ENCODE peak calls at places on chromosomes 11 and 22, in five cellular contexts. One of them, this sample, is unnamed.

GRCh38 chr22:31001124-31001770 is 32.2 kb downstream of the TUG1 start:
- DNase-seq in H1: no peak
- DNase-seq in K562: no peak
- DNase-seq in SK-N-SH: no peak
- DNase-seq in GM12878: no peak
- DNase-seq in this sample: no peak

GRCh38 chr11:11640996-11641395 is 19.2 kb upstream of the GALNT18 start:
- DNase-seq in H1: no peak
- DNase-seq in K562: no peak
- DNase-seq in SK-N-SH: no peak
- DNase-seq in GM12878: no peak
- DNase-seq in this sample: no peak

GRCh38 chr22:47382164-47382890 is 619.9 kb downstream of the TBC1D22A start:
- DNase-seq in H1: no peak
- DNase-seq in K562: no peak
- DNase-seq in SK-N-SH: no peak
- DNase-seq in GM12878: no peak
- DNase-seq in this sample: no peak

GRCh38 chr11:64751580-64751979 is 7.6 kb upstream of the RASGRP2 start:
- DNase-seq in H1: no peak
- DNase-seq in K562: no peak
- DNase-seq in SK-N-SH: no peak
- DNase-seq in GM12878: no peak
- DNase-seq in this sample: no peak

GRCh38 chr11:132969892-132970291 is 562.4 kb downstream of the OPCML start:
- DNase-seq in H1: no peak
- DNase-seq in K562: no peak
- DNase-seq in SK-N-SH: no peak
- DNase-seq in GM12878: no peak
- DNase-seq in this sample: no peak

GRCh38 chr22:43296279-43296902 is 46.8 kb downstream of the SCUBE1 start:
- DNase-seq in H1: no peak
- DNase-seq in K562: no peak
- DNase-seq in SK-N-SH: no peak
- DNase-seq in GM12878: no peak
- DNase-seq in this sample: no peak

GRCh38 chr22:43845981-43846380 is 16.3 kb downstream of the SULT4A1 start:
- DNase-seq in H1: no peak
- DNase-seq in K562: no peak
- DNase-seq in SK-N-SH: no peak
- DNase-seq in GM12878: no peak
- DNase-seq in this sample: no peak

GRCh38 chr22:19149962-19150361 is at the start of gene GSC2:
- DNase-seq in H1: peak; percentile 55
- DNase-seq in K562: no peak
- DNase-seq in SK-N-SH: peak; percentile 60
- DNase-seq in GM12878: no peak
- DNase-seq in this sample: no peak

GRCh38 chr11:46332093-46332567 is 15.1 kb upstream of the DGKZ start:
- DNase-seq in H1: no peak
- DNase-seq in K562: no peak
- DNase-seq in SK-N-SH: no peak
- DNase-seq in GM12878: no peak
- DNase-seq in this sample: no peak
- H3K4me3 ChIP-seq in H1: peak overlapping the region; percentile 58
- H3K4me3 ChIP-seq in K562: no peak overlapping the region
- H3K4me3 ChIP-seq in SK-N-SH: no peak overlapping the region
- H3K4me3 ChIP-seq in GM12878: no peak overlapping the region
- H3K4me3 ChIP-seq in this sample: peak overlapping the region; percentile 66

DNA sequence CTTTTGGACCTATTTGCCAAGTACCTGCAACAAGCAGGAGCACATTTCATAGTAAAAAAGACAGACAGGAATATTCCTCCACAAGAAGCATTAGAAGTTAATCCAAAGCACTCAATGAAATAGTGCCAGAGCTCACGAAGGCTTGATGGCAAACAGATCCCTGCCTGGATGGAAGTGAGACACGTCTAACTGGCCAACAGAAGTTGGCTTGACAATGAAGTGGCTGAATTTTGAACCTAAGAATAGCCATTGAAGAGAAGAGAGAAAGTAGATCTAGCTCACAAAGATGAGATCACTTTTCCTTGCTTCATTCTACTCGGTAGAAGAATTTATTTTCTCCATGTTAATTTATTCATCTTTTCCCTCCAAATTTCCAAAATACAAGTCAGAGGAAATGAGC is 30.6 kb upstream of the APOA1 start:
- DNase-seq in H1: no peak
- DNase-seq in K562: no peak
- DNase-seq in SK-N-SH: no peak
- DNase-seq in GM12878: no peak
- DNase-seq in this sample: no peak
- H3K36me3 ChIP-seq in H1: peaks cover 44% of the 10 kb centered on the region
- H3K36me3 ChIP-seq in K562: peaks cover 90% of the 10 kb centered on the region
- H3K36me3 ChIP-seq in SK-N-SH: peaks cover 26% of the 10 kb centered on the region
- H3K36me3 ChIP-seq in GM12878: peaks cover 18% of the 10 kb centered on the region
- H3K36me3 ChIP-seq in this sample: peaks cover 71% of the 10 kb centered on the region

GRCh38 chr11:67271548-67272284 is 5.4 kb downstream of the GRK2 start:
- DNase-seq in H1: no peak
- DNase-seq in K562: no peak
- DNase-seq in SK-N-SH: no peak
- DNase-seq in GM12878: peak; percentile 39
- DNase-seq in this sample: no peak

GRCh38 chr11:67269401-67270255 is 3.4 kb downstream of the GRK2 start:
- DNase-seq in H1: no peak
- DNase-seq in K562: no peak
- DNase-seq in SK-N-SH: no peak
- DNase-seq in GM12878: no peak
- DNase-seq in this sample: no peak

GRCh38 chr11:67271212-67271547 is 4.9 kb downstream of the GRK2 start:
- DNase-seq in H1: no peak
- DNase-seq in K562: no peak
- DNase-seq in SK-N-SH: no peak
- DNase-seq in GM12878: no peak
- DNase-seq in this sample: no peak

GRCh38 chr11:67268684-67269268 is 2.5 kb downstream of the GRK2 start:
- DNase-seq in H1: no peak
- DNase-seq in K562: no peak
- DNase-seq in SK-N-SH: no peak
- DNase-seq in GM12878: no peak
- DNase-seq in this sample: no peak

DNA sequence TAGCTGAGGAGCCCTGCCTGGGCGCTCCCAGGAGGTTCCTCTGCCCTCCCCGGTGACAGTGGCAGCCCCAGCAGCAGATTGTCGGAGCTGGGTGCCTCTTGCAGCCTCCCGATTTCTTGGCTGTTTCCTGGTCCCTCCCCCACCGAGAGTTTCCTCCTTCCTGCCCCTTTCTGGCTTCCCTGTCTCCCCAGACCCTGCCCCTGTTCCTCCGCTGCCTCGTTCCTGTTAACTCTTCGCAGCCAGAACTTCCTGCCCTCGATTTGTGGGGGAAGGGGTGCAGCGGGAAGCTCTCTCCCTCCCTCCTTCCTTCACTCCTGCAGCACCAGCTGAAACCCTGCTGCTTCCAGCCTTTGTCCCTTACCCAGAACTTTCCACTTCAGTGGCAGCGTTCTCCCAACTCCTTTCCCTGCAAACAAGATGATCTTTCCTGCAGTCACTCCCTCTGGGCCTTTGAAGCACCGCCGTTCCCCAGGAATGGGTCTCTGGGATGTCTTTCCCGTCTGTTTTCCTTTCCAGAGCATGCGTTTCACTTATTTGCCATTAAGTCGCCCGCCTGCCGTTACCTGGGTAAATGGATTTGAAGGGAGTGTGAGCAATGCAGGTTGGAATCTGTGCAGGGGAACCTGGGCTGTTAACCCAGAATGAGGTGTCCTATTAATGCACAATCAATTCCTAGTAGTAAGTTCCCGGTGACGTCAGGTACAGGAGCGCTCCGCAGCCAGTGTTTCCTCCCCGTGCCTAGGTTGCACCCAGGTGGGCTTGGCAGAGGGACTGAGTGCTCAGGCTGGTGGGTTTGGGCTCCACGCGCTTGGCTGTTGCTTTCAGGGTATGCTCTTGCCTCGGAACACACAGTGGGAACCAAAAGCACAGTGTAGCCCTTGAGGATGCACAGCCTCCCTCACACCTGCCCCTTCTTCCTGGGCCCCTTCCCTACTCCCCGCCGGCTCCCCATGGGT is 4.3 kb downstream of the GRK2 start:
- DNase-seq in H1: peak; percentile 73
- DNase-seq in K562: no peak
- DNase-seq in SK-N-SH: no peak
- DNase-seq in GM12878: no peak
- DNase-seq in this sample: peak; percentile 61
- TF ChIP-seq YY1 in H1: no peak
- TF ChIP-seq YY1 in K562: no peak
- TF ChIP-seq YY1 in SK-N-SH: no peak
- TF ChIP-seq YY1 in GM12878: no peak
- TF ChIP-seq YY1 in this sample: no peak

DNA sequence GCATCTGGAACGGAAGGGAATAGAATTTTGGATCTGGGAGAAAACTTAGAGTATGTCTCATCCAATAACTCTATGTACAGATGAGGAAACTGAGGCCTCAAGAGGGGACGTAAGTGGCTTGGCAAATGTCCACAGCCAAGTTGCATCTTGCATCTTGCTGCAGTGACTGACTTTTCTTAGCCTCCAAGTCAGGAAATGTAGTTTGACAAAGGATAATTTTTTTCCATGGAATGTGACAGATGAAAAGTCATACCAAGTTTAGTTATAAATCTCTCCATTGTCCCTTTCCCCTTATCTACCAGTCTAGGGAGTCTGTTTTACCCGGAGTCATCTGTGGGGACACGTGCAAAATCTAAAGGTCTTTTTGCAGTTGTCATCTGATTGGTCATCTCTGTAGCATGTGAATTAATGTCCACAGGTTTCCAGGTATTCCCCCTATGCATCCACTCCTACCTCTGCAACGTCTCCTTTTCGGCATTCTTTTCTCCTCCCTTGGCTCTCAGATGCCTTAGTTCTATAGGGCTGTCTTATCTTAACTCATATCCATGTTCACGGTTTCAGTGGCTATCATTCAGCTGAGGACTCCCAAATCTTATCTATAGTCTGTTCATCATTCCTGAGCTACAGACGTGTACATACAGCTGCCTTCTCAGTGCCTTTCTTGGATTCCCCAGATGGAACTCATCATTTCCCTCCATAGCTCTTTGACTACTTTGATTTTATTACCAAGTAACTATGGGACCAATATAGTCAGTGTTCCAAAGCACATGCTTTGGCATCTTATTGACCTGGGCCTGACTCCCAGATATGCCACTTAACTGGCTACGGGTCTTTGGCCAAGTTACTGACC is 139.5 kb upstream of the TIMP3 start:
- DNase-seq in H1: no peak
- DNase-seq in K562: no peak
- DNase-seq in SK-N-SH: no peak
- DNase-seq in GM12878: no peak
- DNase-seq in this sample: no peak
- H3K4me3 ChIP-seq in H1: no peak overlapping the region
- H3K4me3 ChIP-seq in K562: no peak overlapping the region
- H3K4me3 ChIP-seq in SK-N-SH: peak overlapping the region; percentile 18
- H3K4me3 ChIP-seq in GM12878: no peak overlapping the region
- H3K4me3 ChIP-seq in this sample: no peak overlapping the region

This sample was measured in NT2/D1.